ENCODE peak calls at places on chromosomes 12 and 14, in nine cellular contexts. X is right lobe of liver; Y is pancreas; S is lower lobe of right lung; G is ascending aorta; L is SJCRH30; R is CD8-positive, alpha-beta memory T cell; D is thyroid gland; F is sigmoid colon. P is an unnamed sample. For H3K4me1, the result is how much of the 10 kb centered on the place peaks cover.

GRCh38 chr12:82635263-82635662 is 51.4 kb upstream of the TMTC2 start:
- DNase-seq in D (no peak), S (no peak), F (no peak), Y (no peak), L (peak), R (no peak), X (no peak), G (no peak), P (no peak)

GRCh38 chr12:94101902-94102660 is 46.3 kb upstream of the PLXNC1 start:
- DNase-seq in F (peak), G (peak), S (peak), X (peak), Y (peak), D (peak), L (peak), R (peak), P (peak)

GRCh38 chr12:41604830-41605229 is 416.7 kb downstream of the PDZRN4 start:
- DNase-seq in Y (no peak), R (no peak), X (no peak), S (no peak), D (no peak), G (no peak), L (no peak), F (no peak), P (no peak)

GRCh38 chr14:104395276-104395675 is 184.3 kb upstream of the C14orf180 start:
- DNase-seq in L (no peak), R (no peak), X (no peak), S (no peak), Y (no peak), D (no peak), G (no peak), F (no peak), P (no peak)

GRCh38 chr14:32588448-32589320 is 259.6 kb downstream of the AKAP6 start:
- DNase-seq in Y (peak), X (no peak), G (no peak), F (no peak), L (peak), D (no peak), S (no peak), R (no peak), P (no peak)

GRCh38 chr14:50830932-50831703 is at the start of gene NIN:
- DNase-seq in R (peak), D (peak), L (peak), Y (peak), X (peak), G (no peak), S (peak), F (peak), P (peak)

GRCh38 chr12:19110541-19110940 is 19.0 kb upstream of the PLEKHA5 start:
- DNase-seq in L (no peak), F (no peak), R (no peak), S (no peak), D (no peak), X (no peak), G (no peak), Y (no peak), P (no peak)

GRCh38 chr14:72075649-72076334 is 143.6 kb downstream of the RGS6 start:
- DNase-seq in F (no peak), Y (no peak), D (no peak), L (no peak), S (no peak), G (no peak), R (no peak), X (no peak), P (no peak)

GRCh38 chr14:31159682-31160296 is 47.8 kb downstream of the HECTD1 start:
- DNase-seq in D (no peak), Y (no peak), X (no peak), F (peak), S (no peak), R (no peak), L (no peak), G (no peak), P (no peak)

GRCh38 chr12:3752096-3752709 is 706 bp downstream of the CRACR2A start:
- DNase-seq in Y (peak), X (no peak), G (no peak), D (peak), R (peak), L (peak), F (no peak), S (peak), P (peak)

GRCh38 chr12:46942579-46942978 is 116.8 kb upstream of the SLC38A4 start:
- DNase-seq in L (peak), G (no peak), X (no peak), F (no peak), D (no peak), R (no peak), S (no peak), Y (no peak), P (no peak)

GRCh38 chr12:93223440-93224426 is 154.0 kb upstream of the NUDT4 start:
- DNase-seq in R (no peak), G (no peak), F (no peak), Y (no peak), L (peak), X (no peak), S (no peak), D (no peak), P (no peak)

GRCh38 chr14:91614187-91614586 is 104.1 kb upstream of the PPP4R3A start:
- DNase-seq in F (no peak), L (no peak), X (no peak), S (no peak), R (no peak), Y (no peak), D (no peak), G (no peak), P (no peak)

GRCh38 chr12:110966081-110966760 is 45.8 kb upstream of the MYL2 start:
- DNase-seq in F (no peak), L (no peak), G (no peak), R (no peak), S (no peak), D (no peak), Y (no peak), X (no peak), P (no peak)

GRCh38 chr12:127280393-127281275 is 986.3 kb upstream of the TMEM132C start:
- DNase-seq in X (peak), G (no peak), F (no peak), L (no peak), D (peak), R (peak), Y (peak), S (peak), P (peak)

GRCh38 chr12:26614217-26614616 is 218.8 kb downstream of the ITPR2 start:
- DNase-seq in X (no peak), D (peak), G (no peak), F (no peak), R (no peak), L (peak), Y (peak), S (no peak), P (peak)

GRCh38 chr14:35380794-35381193 is 23.8 kb downstream of the NFKBIA start:
- DNase-seq in G (no peak), L (no peak), R (no peak), S (no peak), D (no peak), X (no peak), Y (no peak), F (no peak), P (no peak)

GRCh38 chr12:30000401-30000800 is 216.7 kb upstream of the TMTC1 start:
- DNase-seq in F (no peak), Y (no peak), X (no peak), R (no peak), S (no peak), D (no peak), L (peak), G (no peak), P (no peak)

GRCh38 chr12:48356041-48356768 is 5.5 kb upstream of the ZNF641 start:
- DNase-seq in L (no peak), F (no peak), Y (no peak), S (no peak), R (no peak), X (no peak), D (no peak), G (no peak), P (no peak)

GRCh38 chr12:106341086-106341879 is 16.3 kb upstream of the POLR3B start:
- DNase-seq in F (no peak), G (no peak), Y (no peak), L (peak), R (no peak), S (no peak), X (no peak), D (no peak), P (peak)

GRCh38 chr14:102028733-102029132 is 58.1 kb downstream of the HSP90AA1 start:
- DNase-seq in Y (no peak), F (no peak), S (no peak), X (no peak), R (no peak), L (peak), D (no peak), G (no peak), P (no peak)

GRCh38 chr14:96072076-96072475 is 32.9 kb downstream of the C14orf132 start:
- DNase-seq in L (no peak), R (no peak), F (no peak), Y (no peak), G (no peak), X (no peak), S (peak), D (no peak), P (no peak)

GRCh38 chr12:46698003-46698402 is 127.8 kb downstream of the SLC38A4 start:
- DNase-seq in S (no peak), X (no peak), D (no peak), R (no peak), G (no peak), F (no peak), Y (no peak), L (no peak), P (no peak)

GRCh38 chr14:93540235-93540634 is 109.5 kb downstream of the UNC79 start:
- DNase-seq in G (no peak), X (no peak), L (no peak), R (no peak), D (no peak), S (no peak), Y (no peak), F (no peak), P (no peak)

GRCh38 chr14:89848165-89848564 is 106.4 kb downstream of the EFCAB11 start:
- DNase-seq in R (no peak), L (no peak), G (no peak), S (no peak), X (no peak), D (no peak), Y (no peak), F (no peak), P (no peak)

GRCh38 chr12:62434504-62435336 is 31.9 kb upstream of the MON2 start:
- DNase-seq in G (no peak), S (no peak), Y (peak), X (no peak), L (peak), R (no peak), F (no peak), D (peak), P (no peak)

GRCh38 chr14:30069536-30069935 is 141.9 kb upstream of the PRKD1 start:
- DNase-seq in R (no peak), F (no peak), S (no peak), L (no peak), D (no peak), G (no peak), X (no peak), Y (no peak), P (no peak)

GRCh38 chr12:96396209-96396608 is 4.0 kb downstream of the CDK17 start:
- DNase-seq in G (no peak), F (no peak), D (no peak), Y (no peak), L (no peak), R (no peak), X (no peak), S (no peak), P (no peak)

GRCh38 chr14:64220466-64220865 is 73.7 kb downstream of the ESR2 start:
- DNase-seq in F (peak), D (no peak), Y (no peak), S (no peak), X (no peak), L (peak), G (no peak), R (no peak), P (peak)

GRCh38 chr12:34297126-34297789 is 275.0 kb downstream of the ALG10 start:
- DNase-seq in G (no peak), S (peak), F (peak), R (no peak), L (no peak), D (no peak), Y (no peak), X (peak), P (peak)

GRCh38 chr12:106084048-106084671 is 54.6 kb downstream of the NUAK1 start:
- DNase-seq in Y (no peak), X (no peak), R (no peak), S (no peak), F (no peak), L (peak), D (no peak), G (no peak), P (no peak)

GRCh38 chr12:129193263-129193871 is 340.1 kb downstream of the GLT1D1 start:
- DNase-seq in D (no peak), F (no peak), X (no peak), S (no peak), G (no peak), L (peak), R (no peak), Y (peak), P (no peak)

GRCh38 chr14:104238424-104239184 is 100.2 kb downstream of the KIF26A start:
- DNase-seq in Y (no peak), S (peak), D (no peak), X (no peak), F (peak), R (no peak), L (no peak), G (no peak), P (no peak)

GRCh38 chr12:50734409-50735263 is 29.3 kb upstream of the ATF1 start:
- DNase-seq in L (peak), F (no peak), X (no peak), S (no peak), D (peak), R (no peak), Y (no peak), G (no peak), P (no peak)

GRCh38 chr14:63473194-63473788 is 69.9 kb downstream of the PPP2R5E start:
- DNase-seq in X (no peak), R (no peak), G (no peak), S (no peak), L (no peak), D (no peak), F (no peak), Y (no peak), P (no peak)

DNA sequence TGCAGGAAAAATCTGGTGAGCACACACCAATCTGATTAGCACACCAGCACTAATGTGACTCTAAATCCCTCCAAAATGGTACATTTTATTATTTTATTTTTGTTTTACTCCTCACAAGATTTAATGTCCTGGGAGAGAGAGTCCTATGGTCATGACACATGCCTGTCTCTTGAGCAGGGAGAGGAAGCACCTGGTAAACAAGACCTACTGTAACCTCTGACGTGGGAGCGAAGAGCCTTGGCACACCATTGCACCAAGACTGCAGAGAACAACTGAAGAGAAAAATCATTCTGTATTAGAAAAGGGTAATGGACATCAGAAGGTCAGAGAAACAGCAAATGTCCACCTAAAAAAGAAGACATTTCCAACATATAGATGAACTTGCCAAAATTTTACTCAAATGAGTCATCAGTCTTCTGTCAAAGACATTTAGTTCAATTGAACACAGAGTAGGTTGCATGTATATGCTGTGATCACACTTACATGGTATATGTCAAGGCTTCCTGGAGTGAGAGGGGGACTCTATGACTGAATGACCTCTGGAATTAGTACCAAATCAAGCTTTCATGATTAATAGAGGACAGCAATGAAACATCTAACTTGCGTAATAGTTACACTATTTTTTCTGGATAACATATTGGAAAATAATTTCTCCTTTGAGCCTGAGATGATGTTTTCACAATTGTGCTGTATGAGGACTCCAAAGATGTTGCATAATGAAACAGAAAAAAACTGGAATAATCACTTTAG is 186.9 kb upstream of the FLRT2 start:
- DNase-seq in G (no peak), D (no peak), F (no peak), R (no peak), S (no peak), X (no peak), Y (no peak), L (no peak), P (no peak)
- H3K27ac ChIP-seq in G (no peak), D (no peak), F (no peak), R (no peak), S (no peak), X (no peak), Y (no peak), L (no peak), P (no peak)

DNA sequence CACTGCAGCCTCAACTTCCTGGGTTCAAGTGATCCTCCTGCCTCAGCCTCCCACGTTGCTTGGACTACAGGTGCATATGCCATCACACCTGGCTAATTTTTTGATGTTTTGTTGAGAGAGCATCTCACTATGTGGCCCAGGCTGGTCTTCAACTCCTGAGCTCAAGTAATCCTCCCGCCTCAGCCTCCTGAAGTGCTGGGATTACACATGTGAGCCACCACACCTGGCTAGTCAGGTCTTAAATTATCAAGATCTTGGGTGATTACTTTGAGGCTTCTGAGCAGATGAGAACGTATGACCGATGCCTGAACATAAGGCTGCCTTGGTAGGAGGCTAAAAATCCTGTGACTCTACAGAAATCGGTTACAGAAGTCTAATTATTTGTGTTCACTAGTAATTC is 53.0 kb upstream of the FRS2 start:
- DNase-seq in G (no peak), X (no peak), D (no peak), Y (no peak), R (no peak), F (no peak), S (no peak), L (no peak), P (no peak)
- H3K4me1 ChIP-seq in G (under half), X (under half), D (under half), Y (under half), R (under half), F (under half), S (under half), L (under half), P (under half)

GRCh38 chr12:79567164-79567563 is 123.6 kb downstream of the PAWR start:
- DNase-seq in D (no peak), F (no peak), Y (no peak), S (no peak), R (no peak), G (no peak), L (no peak), X (no peak), P (no peak)

GRCh38 chr12:79569679-79570078 is 121.1 kb downstream of the PAWR start:
- DNase-seq in R (no peak), G (no peak), L (no peak), S (no peak), F (no peak), X (no peak), D (no peak), Y (no peak), P (no peak)

GRCh38 chr12:79563021-79563739 is 127.6 kb downstream of the PAWR start:
- DNase-seq in Y (no peak), G (no peak), R (no peak), X (no peak), L (no peak), F (no peak), S (no peak), D (no peak), P (no peak)

GRCh38 chr12:79561401-79562132 is 129.2 kb downstream of the PAWR start:
- DNase-seq in G (no peak), R (no peak), S (no peak), F (no peak), X (no peak), Y (no peak), D (no peak), L (no peak), P (no peak)

GRCh38 chr12:79566452-79566851 is 124.3 kb downstream of the PAWR start:
- DNase-seq in R (no peak), X (no peak), D (no peak), S (no peak), F (no peak), G (no peak), Y (no peak), L (no peak), P (no peak)
- H3K27ac ChIP-seq in R (no peak), X (peak), D (peak), S (peak), F (no peak), G (peak), Y (no peak), L (no peak), P (no peak)

GRCh38 chr12:122932207-122932606 is 34.1 kb downstream of the ABCB9 start:
- DNase-seq in X (no peak), R (no peak), Y (no peak), S (no peak), D (no peak), L (no peak), G (no peak), F (no peak), P (no peak)
- H3K4me1 ChIP-seq in X (under half), R (under half), Y (under half), S (under half), D (under half), L (under half), G (under half), F (under half), P (under half)

GRCh38 chr12:53064613-53065415 is 14.4 kb downstream of the SPRYD3 start:
- DNase-seq in F (peak), Y (peak), S (no peak), X (no peak), D (no peak), R (no peak), G (no peak), L (no peak), P (peak)

GRCh38 chr12:53063708-53064612 is 14.1 kb downstream of the TNS2 start:
- DNase-seq in G (peak), Y (peak), R (no peak), L (no peak), F (peak), D (no peak), S (no peak), X (no peak), P (peak)

GRCh38 chr12:53061404-53062010 is 11.6 kb downstream of the TNS2 start:
- DNase-seq in G (no peak), X (peak), S (peak), D (peak), R (no peak), F (peak), L (no peak), Y (peak), P (peak)

GRCh38 chr12:53062011-53062961 is 12.4 kb downstream of the TNS2 start:
- DNase-seq in Y (peak), S (no peak), L (no peak), R (no peak), X (no peak), G (no peak), F (no peak), D (no peak), P (peak)

GRCh38 chr12:53062977-53063707 is 13.3 kb downstream of the TNS2 start:
- DNase-seq in D (no peak), X (no peak), L (no peak), S (no peak), G (no peak), F (no peak), R (no peak), Y (peak), P (peak)
- H3K27ac ChIP-seq in D (no peak), X (no peak), L (no peak), S (peak), G (peak), F (peak), R (no peak), Y (no peak), P (no peak)

DNA sequence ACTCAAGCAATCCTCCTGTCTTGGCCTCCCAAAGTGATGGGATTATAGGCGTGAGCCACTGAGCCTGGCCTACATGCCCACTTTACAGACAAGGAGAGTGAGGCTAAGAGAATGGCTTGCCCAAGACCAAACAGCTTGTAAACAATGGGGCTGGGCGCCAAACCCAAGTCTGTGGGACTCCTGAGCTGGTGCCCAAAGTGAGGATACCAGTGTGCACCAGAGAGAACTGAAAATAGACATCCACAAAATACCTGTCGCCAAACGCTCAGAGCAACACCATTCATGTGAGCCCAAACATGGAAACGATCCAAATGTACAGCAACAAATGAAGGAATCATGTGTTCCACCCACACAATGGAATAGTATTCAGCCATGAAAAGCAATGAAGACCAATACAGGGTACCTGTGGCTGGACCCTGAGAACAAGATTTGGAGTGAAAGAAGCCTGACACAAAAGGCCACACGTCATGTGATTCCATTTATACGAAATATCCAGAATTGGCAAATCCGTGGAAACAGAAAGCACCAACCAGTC is 38.2 kb downstream of the CCNK start:
- DNase-seq in L (no peak), F (no peak), X (peak), S (no peak), D (no peak), Y (no peak), R (no peak), G (no peak), P (peak)
- H3K4me1 ChIP-seq in L (under half), F (half or more), X (under half), S (under half), D (under half), Y (under half), R (under half), G (under half), P (under half)

P was measured in right cardiac atrium.